ENCODE peak calls at places on chromosomes 16 and 17, in seven cellular contexts. C is HepG2, G is H1, F is GM12878, U is HCT116, J is SK-N-SH, K is K562. L is an unnamed sample.

GRCh38 chr16:83117810-83118209 is 491.0 kb downstream of the CDH13 start:
- DNase-seq in C (no peak), G (no peak), F (no peak), U (no peak), J (no peak), K (no peak), L (no peak)

GRCh38 chr16:84390131-84390785 is 21.9 kb downstream of the ATP2C2 start:
- DNase-seq in C (no peak), G (no peak), F (no peak), U (no peak), J (no peak), K (no peak), L (no peak)

GRCh38 chr17:3843935-3844516 is 2.0 kb downstream of the NCBP3 start:
- DNase-seq in C (peak; percentile 59), G (no peak), F (no peak), U (peak; percentile 56), J (peak; percentile 49), K (peak; percentile 52), L (no peak)

GRCh38 chr16:68416057-68417046 is 32.0 kb downstream of the SMPD3 start:
- DNase-seq in C (no peak), G (no peak), F (no peak), U (no peak), J (no peak), K (no peak), L (peak; percentile 97)

GRCh38 chr17:55116440-55116914 is 147.9 kb downstream of the STXBP4 start:
- DNase-seq in C (peak; percentile 58), G (no peak), F (no peak), U (no peak), J (no peak), K (no peak), L (no peak)

GRCh38 chr16:54867302-54867832 is 63.3 kb upstream of the IRX5 start:
- DNase-seq in C (no peak), G (no peak), F (no peak), U (no peak), J (no peak), K (no peak), L (no peak)

GRCh38 chr17:2955931-2956582 is 107.3 kb downstream of the OR1D5 start:
- DNase-seq in C (no peak), G (no peak), F (no peak), U (no peak), J (no peak), K (no peak), L (no peak)

GRCh38 chr16:22220714-22221113 is 14.6 kb downstream of the EEF2K start:
- DNase-seq in C (no peak), G (no peak), F (no peak), U (no peak), J (no peak), K (no peak), L (no peak)

GRCh38 chr16:53061701-53062159 is 6.9 kb downstream of the CHD9 start:
- DNase-seq in C (peak; percentile 70), G (no peak), F (peak; percentile 96), U (no peak), J (no peak), K (no peak), L (no peak)

GRCh38 chr17:67520282-67520906 is 143.3 kb downstream of the PITPNC1 start:
- DNase-seq in C (no peak), G (no peak), F (no peak), U (no peak), J (no peak), K (no peak), L (no peak)

GRCh38 chr17:73474370-73474988 is 162.7 kb upstream of the CDC42EP4 start:
- DNase-seq in C (peak; percentile 9), G (no peak), F (no peak), U (peak; percentile 52), J (peak; percentile 98), K (peak; percentile 85), L (peak; percentile 38)

GRCh38 chr17:73974536-73974935 is 228.9 kb upstream of the RPL38 start:
- DNase-seq in C (no peak), G (no peak), F (no peak), U (no peak), J (no peak), K (no peak), L (no peak)

GRCh38 chr16:70253291-70254094 is 1.8 kb upstream of the EXOSC6 start:
- DNase-seq in C (peak; percentile 45), G (peak; percentile 81), F (no peak), U (peak; percentile 28), J (peak; percentile 62), K (peak; percentile 33), L (peak; percentile 48)

GRCh38 chr16:88983157-88983556 is 6.2 kb upstream of the CBFA2T3 start:
- DNase-seq in C (no peak), G (no peak), F (no peak), U (no peak), J (no peak), K (no peak), L (no peak)

GRCh38 chr17:77434136-77435114 is 293.7 kb downstream of the SEC14L1 start:
- DNase-seq in C (no peak), G (no peak), F (no peak), U (no peak), J (peak; percentile 81), K (no peak), L (no peak)

GRCh38 chr16:56202036-56202435 is 10.7 kb downstream of the GNAO1 start:
- DNase-seq in C (no peak), G (no peak), F (no peak), U (no peak), J (no peak), K (no peak), L (no peak)

GRCh38 chr17:34371405-34371804 is 8.4 kb upstream of the CCL1 start:
- DNase-seq in C (no peak), G (no peak), F (no peak), U (no peak), J (no peak), K (no peak), L (no peak)

GRCh38 chr16:56652600-56652999 is 914 bp downstream of the MT1B start:
- DNase-seq in C (no peak), G (no peak), F (no peak), U (no peak), J (no peak), K (no peak), L (no peak)

GRCh38 chr17:80422276-80422675 is 7.3 kb downstream of the ENDOV start:
- DNase-seq in C (no peak), G (peak; percentile 45), F (no peak), U (no peak), J (peak; percentile 36), K (no peak), L (no peak)

GRCh38 chr17:74807376-74807775 is 31.2 kb upstream of the NAT9 start:
- DNase-seq in C (no peak), G (no peak), F (no peak), U (no peak), J (peak; percentile 85), K (no peak), L (no peak)

GRCh38 chr17:5050281-5050680 is 15.1 kb upstream of the SLC52A1 start:
- DNase-seq in C (no peak), G (no peak), F (no peak), U (no peak), J (no peak), K (no peak), L (no peak)

GRCh38 chr17:7632492-7632894 is 2.6 kb downstream of the SHBG start:
- DNase-seq in C (no peak), G (peak; percentile 66), F (no peak), U (peak; percentile 54), J (no peak), K (peak; percentile 59), L (peak; percentile 69)

GRCh38 chr17:68400404-68400735 is 56.9 kb downstream of the WIPI1 start:
- DNase-seq in C (no peak), G (no peak), F (no peak), U (no peak), J (no peak), K (no peak), L (no peak)

GRCh38 chr16:31333686-31334649 is 21.0 kb upstream of the ITGAX start:
- DNase-seq in C (peak; percentile 66), G (no peak), F (no peak), U (peak; percentile 52), J (peak; percentile 22), K (peak; percentile 61), L (peak; percentile 74)

GRCh38 chr17:21283482-21284318 is 811 bp upstream of the MAP2K3 start:
- DNase-seq in C (no peak), G (no peak), F (no peak), U (peak; percentile 22), J (peak; percentile 41), K (no peak), L (no peak)

GRCh38 chr17:72139213-72139612 is 18.4 kb downstream of the SOX9 start:
- DNase-seq in C (no peak), G (no peak), F (no peak), U (no peak), J (no peak), K (no peak), L (no peak)

GRCh38 chr17:78829477-78829876 is 11.1 kb downstream of the USP36 start:
- DNase-seq in C (no peak), G (no peak), F (no peak), U (no peak), J (no peak), K (no peak), L (no peak)

GRCh38 chr17:78825696-78826095 is 14.9 kb downstream of the USP36 start:
- DNase-seq in C (no peak), G (no peak), F (no peak), U (no peak), J (no peak), K (no peak), L (no peak)

GRCh38 chr17:78828470-78829185 is 12.0 kb downstream of the USP36 start:
- DNase-seq in C (no peak), G (no peak), F (no peak), U (peak; percentile 24), J (peak; percentile 42), K (no peak), L (no peak)

GRCh38 chr17:78826426-78826825 is 14.2 kb downstream of the USP36 start:
- DNase-seq in C (no peak), G (no peak), F (no peak), U (no peak), J (no peak), K (no peak), L (no peak)

GRCh38 chr17:78826836-78827509 is 13.6 kb downstream of the USP36 start:
- DNase-seq in C (no peak), G (no peak), F (no peak), U (no peak), J (no peak), K (no peak), L (no peak)
- TF ChIP-seq JUND in C (no peak), G (no peak), F (no peak), U (no peak), J (no peak), K (no peak), L (no peak)

GRCh38 chr16:73062640-73063283 is 14.8 kb upstream of the ZFHX3 start:
- DNase-seq in C (no peak), G (peak; percentile 80), F (no peak), U (no peak), J (peak; percentile 79), K (no peak), L (no peak)
- TF ChIP-seq JUND in C (no peak), G (no peak), F (no peak), U (no peak), J (no peak), K (no peak), L (no peak)

GRCh38 chr16:85412911-85413520 is 200.1 kb upstream of the GSE1 start:
- DNase-seq in C (no peak), G (peak; percentile 37), F (no peak), U (no peak), J (no peak), K (no peak), L (no peak)
- TF ChIP-seq JUND in C (no peak), G (no peak), F (no peak), U (no peak), J (no peak), K (no peak), L (no peak)

GRCh38 chr16:12901204-12901596 is 198 bp upstream of the SHISA9 start:
- DNase-seq in C (no peak), G (peak; percentile 80), F (no peak), U (no peak), J (peak; percentile 37), K (no peak), L (peak; percentile 48)
- TF ChIP-seq JUND in C (no peak), G (no peak), F (no peak), U (no peak), J (no peak), K (no peak), L (no peak)

L was measured in T47D.